ENCODE peak calls at places on chromosomes 6 and 20, in seven cellular contexts. One of them, this sample, is unnamed. For H3K36me3, the result is how much of the 10 kb centered on the place peaks cover.

GRCh38 chr6:150831577-150831976 is 33.9 kb upstream of the MTHFD1L start:
- DNase-seq in uterus: no peak
- DNase-seq in psoas muscle: no peak
- DNase-seq in BJ: no peak
- DNase-seq in MM.1S: no peak
- DNase-seq in endothelial cell of umbilical vein: no peak
- DNase-seq in cardiac muscle cell: no peak
- DNase-seq in this sample: no peak

GRCh38 chr6:10302566-10303235 is 112.2 kb downstream of the TFAP2A start:
- DNase-seq in uterus: no peak
- DNase-seq in psoas muscle: no peak
- DNase-seq in BJ: no peak
- DNase-seq in MM.1S: no peak
- DNase-seq in endothelial cell of umbilical vein: no peak
- DNase-seq in cardiac muscle cell: no peak
- DNase-seq in this sample: no peak

GRCh38 chr6:26554669-26555504 is 16.7 kb downstream of the HMGN4 start:
- DNase-seq in uterus: peak
- DNase-seq in psoas muscle: no peak
- DNase-seq in BJ: no peak
- DNase-seq in MM.1S: peak
- DNase-seq in endothelial cell of umbilical vein: peak
- DNase-seq in cardiac muscle cell: peak
- DNase-seq in this sample: no peak

GRCh38 chr20:63885264-63886053 is 9.5 kb upstream of the DNAJC5 start:
- DNase-seq in uterus: no peak
- DNase-seq in psoas muscle: no peak
- DNase-seq in BJ: no peak
- DNase-seq in MM.1S: no peak
- DNase-seq in endothelial cell of umbilical vein: no peak
- DNase-seq in cardiac muscle cell: no peak
- DNase-seq in this sample: no peak

GRCh38 chr6:30614044-30614842 is 2.8 kb downstream of the PPP1R10 start:
- DNase-seq in uterus: no peak
- DNase-seq in psoas muscle: no peak
- DNase-seq in BJ: no peak
- DNase-seq in MM.1S: no peak
- DNase-seq in endothelial cell of umbilical vein: peak
- DNase-seq in cardiac muscle cell: peak
- DNase-seq in this sample: no peak

GRCh38 chr20:20462185-20462584 is 94.3 kb downstream of the INSM1 start:
- DNase-seq in uterus: no peak
- DNase-seq in psoas muscle: no peak
- DNase-seq in BJ: no peak
- DNase-seq in MM.1S: no peak
- DNase-seq in endothelial cell of umbilical vein: no peak
- DNase-seq in cardiac muscle cell: no peak
- DNase-seq in this sample: no peak

GRCh38 chr6:25350593-25350992 is 71.4 kb downstream of the CARMIL1 start:
- DNase-seq in uterus: no peak
- DNase-seq in psoas muscle: no peak
- DNase-seq in BJ: no peak
- DNase-seq in MM.1S: no peak
- DNase-seq in endothelial cell of umbilical vein: no peak
- DNase-seq in cardiac muscle cell: no peak
- DNase-seq in this sample: no peak

GRCh38 chr6:155432293-155432692 is 23.3 kb downstream of the NOX3 start:
- DNase-seq in uterus: no peak
- DNase-seq in psoas muscle: no peak
- DNase-seq in BJ: no peak
- DNase-seq in MM.1S: no peak
- DNase-seq in endothelial cell of umbilical vein: no peak
- DNase-seq in cardiac muscle cell: no peak
- DNase-seq in this sample: no peak

GRCh38 chr6:36492621-36493020 is 49.8 kb downstream of the KCTD20 start:
- DNase-seq in uterus: no peak
- DNase-seq in psoas muscle: no peak
- DNase-seq in BJ: no peak
- DNase-seq in MM.1S: no peak
- DNase-seq in endothelial cell of umbilical vein: no peak
- DNase-seq in cardiac muscle cell: peak
- DNase-seq in this sample: no peak

GRCh38 chr20:45044084-45044573 is 56.8 kb downstream of the KCNS1 start:
- DNase-seq in uterus: no peak
- DNase-seq in psoas muscle: no peak
- DNase-seq in BJ: no peak
- DNase-seq in MM.1S: peak
- DNase-seq in endothelial cell of umbilical vein: peak
- DNase-seq in cardiac muscle cell: peak
- DNase-seq in this sample: peak

GRCh38 chr20:14220986-14221385 is 116.4 kb downstream of the FLRT3 start:
- DNase-seq in uterus: no peak
- DNase-seq in psoas muscle: no peak
- DNase-seq in BJ: no peak
- DNase-seq in MM.1S: no peak
- DNase-seq in endothelial cell of umbilical vein: no peak
- DNase-seq in cardiac muscle cell: no peak
- DNase-seq in this sample: no peak

GRCh38 chr6:128569737-128570438 is 49.5 kb upstream of the PTPRK start:
- DNase-seq in uterus: no peak
- DNase-seq in psoas muscle: no peak
- DNase-seq in BJ: peak
- DNase-seq in MM.1S: no peak
- DNase-seq in endothelial cell of umbilical vein: peak
- DNase-seq in cardiac muscle cell: peak
- DNase-seq in this sample: peak

GRCh38 chr6:137234505-137234863 is 15.3 kb upstream of the IFNGR1 start:
- DNase-seq in uterus: no peak
- DNase-seq in psoas muscle: no peak
- DNase-seq in BJ: no peak
- DNase-seq in MM.1S: peak
- DNase-seq in endothelial cell of umbilical vein: no peak
- DNase-seq in cardiac muscle cell: no peak
- DNase-seq in this sample: no peak

GRCh38 chr20:13841206-13841605 is 56.4 kb downstream of the NDUFAF5 start:
- DNase-seq in uterus: no peak
- DNase-seq in psoas muscle: no peak
- DNase-seq in BJ: no peak
- DNase-seq in MM.1S: no peak
- DNase-seq in endothelial cell of umbilical vein: no peak
- DNase-seq in cardiac muscle cell: no peak
- DNase-seq in this sample: no peak

GRCh38 chr6:158758464-158758863 is 60.7 kb downstream of the EZR start:
- DNase-seq in uterus: no peak
- DNase-seq in psoas muscle: no peak
- DNase-seq in BJ: no peak
- DNase-seq in MM.1S: no peak
- DNase-seq in endothelial cell of umbilical vein: no peak
- DNase-seq in cardiac muscle cell: peak
- DNase-seq in this sample: no peak

GRCh38 chr6:42100029-42100901 is 42.2 kb downstream of the C6orf132 start:
- DNase-seq in uterus: peak
- DNase-seq in psoas muscle: no peak
- DNase-seq in BJ: no peak
- DNase-seq in MM.1S: no peak
- DNase-seq in endothelial cell of umbilical vein: peak
- DNase-seq in cardiac muscle cell: peak
- DNase-seq in this sample: no peak

GRCh38 chr6:166760288-166760687 is 133.2 kb upstream of the RPS6KA2 start:
- DNase-seq in uterus: no peak
- DNase-seq in psoas muscle: no peak
- DNase-seq in BJ: no peak
- DNase-seq in MM.1S: no peak
- DNase-seq in endothelial cell of umbilical vein: no peak
- DNase-seq in cardiac muscle cell: no peak
- DNase-seq in this sample: no peak

GRCh38 chr6:142794424-142794823 is 150.6 kb downstream of the HIVEP2 start:
- DNase-seq in uterus: no peak
- DNase-seq in psoas muscle: no peak
- DNase-seq in BJ: no peak
- DNase-seq in MM.1S: no peak
- DNase-seq in endothelial cell of umbilical vein: no peak
- DNase-seq in cardiac muscle cell: no peak
- DNase-seq in this sample: no peak

GRCh38 chr20:1381753-1382591 is 10.9 kb downstream of the FKBP1A start:
- DNase-seq in uterus: no peak
- DNase-seq in psoas muscle: peak
- DNase-seq in BJ: no peak
- DNase-seq in MM.1S: no peak
- DNase-seq in endothelial cell of umbilical vein: no peak
- DNase-seq in cardiac muscle cell: peak
- DNase-seq in this sample: no peak

GRCh38 chr6:83844170-83844569 is 9.0 kb upstream of the RIPPLY2 start:
- DNase-seq in uterus: no peak
- DNase-seq in psoas muscle: no peak
- DNase-seq in BJ: no peak
- DNase-seq in MM.1S: no peak
- DNase-seq in endothelial cell of umbilical vein: no peak
- DNase-seq in cardiac muscle cell: no peak
- DNase-seq in this sample: no peak

GRCh38 chr6:149456311-149457021 is 28.3 kb downstream of the ZC3H12D start:
- DNase-seq in uterus: no peak
- DNase-seq in psoas muscle: peak
- DNase-seq in BJ: no peak
- DNase-seq in MM.1S: no peak
- DNase-seq in endothelial cell of umbilical vein: no peak
- DNase-seq in cardiac muscle cell: no peak
- DNase-seq in this sample: no peak

GRCh38 chr6:106087548-106088325 is 1.6 kb downstream of the PRDM1 start:
- DNase-seq in uterus: peak
- DNase-seq in psoas muscle: no peak
- DNase-seq in BJ: no peak
- DNase-seq in MM.1S: peak
- DNase-seq in endothelial cell of umbilical vein: peak
- DNase-seq in cardiac muscle cell: peak
- DNase-seq in this sample: peak

GRCh38 chr6:127182501-127182900 is 64.0 kb downstream of the RSPO3 start:
- DNase-seq in uterus: no peak
- DNase-seq in psoas muscle: no peak
- DNase-seq in BJ: peak
- DNase-seq in MM.1S: no peak
- DNase-seq in endothelial cell of umbilical vein: peak
- DNase-seq in cardiac muscle cell: peak
- DNase-seq in this sample: no peak

GRCh38 chr6:88983532-88983931 is 20.1 kb upstream of the RNGTT start:
- DNase-seq in uterus: no peak
- DNase-seq in psoas muscle: no peak
- DNase-seq in BJ: no peak
- DNase-seq in MM.1S: no peak
- DNase-seq in endothelial cell of umbilical vein: peak
- DNase-seq in cardiac muscle cell: peak
- DNase-seq in this sample: no peak
- TF ChIP-seq CTCF in uterus: peak
- TF ChIP-seq CTCF in psoas muscle: peak
- TF ChIP-seq CTCF in BJ: peak
- TF ChIP-seq CTCF in MM.1S: peak
- TF ChIP-seq CTCF in endothelial cell of umbilical vein: peak
- TF ChIP-seq CTCF in cardiac muscle cell: peak
- TF ChIP-seq CTCF in this sample: peak

GRCh38 chr20:25054995-25055629 is 2.8 kb downstream of the ACSS1 start:
- DNase-seq in uterus: no peak
- DNase-seq in psoas muscle: no peak
- DNase-seq in BJ: no peak
- DNase-seq in MM.1S: no peak
- DNase-seq in endothelial cell of umbilical vein: no peak
- DNase-seq in cardiac muscle cell: peak
- DNase-seq in this sample: no peak

GRCh38 chr20:25056601-25057233 is 1.2 kb downstream of the ACSS1 start:
- DNase-seq in uterus: no peak
- DNase-seq in psoas muscle: no peak
- DNase-seq in BJ: no peak
- DNase-seq in MM.1S: no peak
- DNase-seq in endothelial cell of umbilical vein: no peak
- DNase-seq in cardiac muscle cell: peak
- DNase-seq in this sample: no peak

GRCh38 chr20:25054133-25054820 is 3.7 kb downstream of the ACSS1 start:
- DNase-seq in uterus: no peak
- DNase-seq in psoas muscle: no peak
- DNase-seq in BJ: no peak
- DNase-seq in MM.1S: no peak
- DNase-seq in endothelial cell of umbilical vein: no peak
- DNase-seq in cardiac muscle cell: no peak
- DNase-seq in this sample: no peak

GRCh38 chr20:25057234-25058050 is 497 bp downstream of the ACSS1 start:
- DNase-seq in uterus: peak
- DNase-seq in psoas muscle: peak
- DNase-seq in BJ: no peak
- DNase-seq in MM.1S: peak
- DNase-seq in endothelial cell of umbilical vein: peak
- DNase-seq in cardiac muscle cell: peak
- DNase-seq in this sample: no peak

DNA sequence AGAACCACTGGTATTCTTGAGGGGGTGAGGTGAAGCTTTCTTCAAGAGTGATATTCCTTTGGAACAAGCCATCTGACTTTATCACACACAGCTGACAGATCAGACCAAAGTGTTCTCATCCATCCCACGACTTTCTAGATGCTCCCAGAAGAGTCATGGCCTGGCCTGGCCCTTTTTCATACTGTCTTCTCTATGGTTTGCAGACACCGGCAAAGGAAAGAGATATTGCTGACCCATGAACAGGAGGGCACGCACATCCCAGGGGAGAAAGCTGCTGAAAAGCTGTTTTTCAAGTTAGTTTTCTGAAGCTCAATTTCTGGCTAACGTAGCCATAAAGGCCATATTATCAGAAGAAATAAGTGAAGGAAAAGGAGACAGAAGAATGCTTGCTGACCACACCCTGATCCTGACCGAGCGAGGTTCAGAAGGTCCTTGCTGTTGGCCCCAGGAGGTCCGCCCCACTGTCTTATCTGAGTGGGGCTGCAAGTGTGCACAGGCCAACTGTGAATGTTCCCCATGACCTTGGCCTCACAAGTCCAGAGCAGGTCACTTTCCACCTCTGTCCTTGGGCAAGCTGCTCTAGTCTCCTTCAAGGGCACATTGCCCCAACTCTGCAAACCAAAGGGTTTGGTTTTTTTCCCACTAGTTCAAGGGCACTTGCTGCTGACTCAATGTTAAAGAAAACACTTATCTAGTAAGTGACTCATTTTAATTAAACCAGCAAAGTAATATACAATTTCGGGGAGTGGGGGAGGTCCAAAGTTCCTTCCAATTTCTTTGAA is 2.0 kb downstream of the ACSS1 start:
- DNase-seq in uterus: no peak
- DNase-seq in psoas muscle: no peak
- DNase-seq in BJ: no peak
- DNase-seq in MM.1S: no peak
- DNase-seq in endothelial cell of umbilical vein: peak
- DNase-seq in cardiac muscle cell: peak
- DNase-seq in this sample: no peak
- H3K4me3 ChIP-seq in uterus: no peak
- H3K4me3 ChIP-seq in psoas muscle: peak
- H3K4me3 ChIP-seq in BJ: no peak
- H3K4me3 ChIP-seq in MM.1S: peak
- H3K4me3 ChIP-seq in endothelial cell of umbilical vein: no peak
- H3K4me3 ChIP-seq in cardiac muscle cell: no peak
- H3K4me3 ChIP-seq in this sample: no peak

GRCh38 chr20:36795691-36796090 is 22.1 kb upstream of the DSN1 start:
- DNase-seq in uterus: no peak
- DNase-seq in psoas muscle: no peak
- DNase-seq in BJ: no peak
- DNase-seq in MM.1S: no peak
- DNase-seq in endothelial cell of umbilical vein: no peak
- DNase-seq in cardiac muscle cell: no peak
- DNase-seq in this sample: no peak
- H3K36me3 ChIP-seq in uterus: under half
- H3K36me3 ChIP-seq in psoas muscle: under half
- H3K36me3 ChIP-seq in BJ: under half
- H3K36me3 ChIP-seq in MM.1S: under half
- H3K36me3 ChIP-seq in endothelial cell of umbilical vein: under half
- H3K36me3 ChIP-seq in cardiac muscle cell: half or more
- H3K36me3 ChIP-seq in this sample: under half

GRCh38 chr20:48295445-48295903 is 510.2 kb upstream of the SULF2 start:
- DNase-seq in uterus: peak
- DNase-seq in psoas muscle: no peak
- DNase-seq in BJ: peak
- DNase-seq in MM.1S: no peak
- DNase-seq in endothelial cell of umbilical vein: peak
- DNase-seq in cardiac muscle cell: peak
- DNase-seq in this sample: peak
- TF ChIP-seq CTCF in uterus: peak
- TF ChIP-seq CTCF in psoas muscle: no peak
- TF ChIP-seq CTCF in BJ: peak
- TF ChIP-seq CTCF in MM.1S: peak
- TF ChIP-seq CTCF in endothelial cell of umbilical vein: peak
- TF ChIP-seq CTCF in cardiac muscle cell: peak
- TF ChIP-seq CTCF in this sample: peak

This sample was measured in kidney epithelial cell.